ENCODE peak calls at places on chromosomes 13 and 19, in seven cellular contexts. One of them, this sample, is unnamed.

GRCh38 chr13:30037306-30037705 is 186.9 kb upstream of the UBL3 start:
- DNase-seq in cardiac muscle cell: no peak
- DNase-seq in IMR-90: no peak
- DNase-seq in SJSA1: peak; percentile 23
- DNase-seq in fibroblast of lung: no peak
- DNase-seq in CD8-positive, alpha-beta T cell: no peak
- DNase-seq in tibial artery: no peak
- DNase-seq in this sample: no peak

GRCh38 chr19:18718015-18718526 is 34.6 kb downstream of the CRTC1 start:
- DNase-seq in cardiac muscle cell: no peak
- DNase-seq in IMR-90: no peak
- DNase-seq in SJSA1: no peak
- DNase-seq in fibroblast of lung: no peak
- DNase-seq in CD8-positive, alpha-beta T cell: no peak
- DNase-seq in tibial artery: no peak
- DNase-seq in this sample: no peak

GRCh38 chr13:106533940-106534843 is 1.3 kb downstream of the EFNB2 start:
- DNase-seq in cardiac muscle cell: peak; percentile 74
- DNase-seq in IMR-90: peak; percentile 63
- DNase-seq in SJSA1: peak; percentile 72
- DNase-seq in fibroblast of lung: peak; percentile 83
- DNase-seq in CD8-positive, alpha-beta T cell: peak; percentile 27
- DNase-seq in tibial artery: peak; percentile 73
- DNase-seq in this sample: peak; percentile 18

GRCh38 chr13:32178763-32179162 is 136.4 kb downstream of the ZAR1L start:
- DNase-seq in cardiac muscle cell: no peak
- DNase-seq in IMR-90: no peak
- DNase-seq in SJSA1: no peak
- DNase-seq in fibroblast of lung: no peak
- DNase-seq in CD8-positive, alpha-beta T cell: no peak
- DNase-seq in tibial artery: no peak
- DNase-seq in this sample: no peak

GRCh38 chr19:3712663-3713531 is 4.7 kb downstream of the TJP3 start:
- DNase-seq in cardiac muscle cell: no peak
- DNase-seq in IMR-90: no peak
- DNase-seq in SJSA1: no peak
- DNase-seq in fibroblast of lung: no peak
- DNase-seq in CD8-positive, alpha-beta T cell: no peak
- DNase-seq in tibial artery: no peak
- DNase-seq in this sample: no peak

GRCh38 chr13:45196622-45197021 is 4.2 kb downstream of the KCTD4 start:
- DNase-seq in cardiac muscle cell: peak; percentile 28
- DNase-seq in IMR-90: peak; percentile 80
- DNase-seq in SJSA1: no peak
- DNase-seq in fibroblast of lung: no peak
- DNase-seq in CD8-positive, alpha-beta T cell: no peak
- DNase-seq in tibial artery: no peak
- DNase-seq in this sample: no peak

GRCh38 chr19:50838239-50838638 is 4.9 kb upstream of the KLK15 start:
- DNase-seq in cardiac muscle cell: peak; percentile 7
- DNase-seq in IMR-90: no peak
- DNase-seq in SJSA1: no peak
- DNase-seq in fibroblast of lung: no peak
- DNase-seq in CD8-positive, alpha-beta T cell: no peak
- DNase-seq in tibial artery: no peak
- DNase-seq in this sample: no peak

GRCh38 chr19:41804327-41804726 is 7.9 kb downstream of the CEACAM3 start:
- DNase-seq in cardiac muscle cell: no peak
- DNase-seq in IMR-90: no peak
- DNase-seq in SJSA1: no peak
- DNase-seq in fibroblast of lung: no peak
- DNase-seq in CD8-positive, alpha-beta T cell: no peak
- DNase-seq in tibial artery: no peak
- DNase-seq in this sample: no peak

GRCh38 chr19:13153627-13154240 is 3.5 kb downstream of the IER2 start:
- DNase-seq in cardiac muscle cell: peak; percentile 62
- DNase-seq in IMR-90: no peak
- DNase-seq in SJSA1: peak; percentile 64
- DNase-seq in fibroblast of lung: peak; percentile 51
- DNase-seq in CD8-positive, alpha-beta T cell: no peak
- DNase-seq in tibial artery: peak; percentile 75
- DNase-seq in this sample: peak; percentile 54

GRCh38 chr19:13060233-13060963 is 42.3 kb downstream of the LYL1 start:
- DNase-seq in cardiac muscle cell: peak; percentile 58
- DNase-seq in IMR-90: no peak
- DNase-seq in SJSA1: peak; percentile 74
- DNase-seq in fibroblast of lung: peak; percentile 24
- DNase-seq in CD8-positive, alpha-beta T cell: no peak
- DNase-seq in tibial artery: peak; percentile 90
- DNase-seq in this sample: no peak

GRCh38 chr13:50167224-50167947 is 152.1 kb downstream of the KCNRG start:
- DNase-seq in cardiac muscle cell: no peak
- DNase-seq in IMR-90: no peak
- DNase-seq in SJSA1: no peak
- DNase-seq in fibroblast of lung: no peak
- DNase-seq in CD8-positive, alpha-beta T cell: no peak
- DNase-seq in tibial artery: no peak
- DNase-seq in this sample: no peak

DNA sequence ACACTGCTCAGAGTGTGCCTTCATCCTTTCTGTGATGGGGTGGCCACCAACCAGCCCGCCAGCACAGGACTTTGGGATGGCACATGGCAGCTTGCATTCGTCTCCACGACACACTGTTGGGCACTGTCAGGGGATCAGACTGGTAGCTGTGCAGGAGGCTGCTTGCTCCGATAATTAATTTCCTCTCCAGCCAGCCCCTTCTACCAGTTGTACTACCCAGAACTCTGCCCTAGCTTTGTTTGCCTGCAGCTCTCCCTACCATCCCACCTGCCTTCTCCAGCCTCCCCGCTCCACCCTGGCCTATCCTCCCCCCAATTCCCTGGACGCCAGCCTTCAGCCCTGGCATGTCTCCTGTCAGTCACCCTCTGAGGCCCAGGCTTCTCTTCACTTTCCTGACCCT is 228.3 kb downstream of the TSHZ3 start:
- DNase-seq in cardiac muscle cell: no peak
- DNase-seq in IMR-90: no peak
- DNase-seq in SJSA1: no peak
- DNase-seq in fibroblast of lung: no peak
- DNase-seq in CD8-positive, alpha-beta T cell: no peak
- DNase-seq in tibial artery: no peak
- DNase-seq in this sample: no peak
- H3K27ac ChIP-seq in cardiac muscle cell: no peak overlapping the region
- H3K27ac ChIP-seq in IMR-90: no peak overlapping the region
- H3K27ac ChIP-seq in SJSA1: no peak overlapping the region
- H3K27ac ChIP-seq in fibroblast of lung: no peak overlapping the region
- H3K27ac ChIP-seq in CD8-positive, alpha-beta T cell: no peak overlapping the region
- H3K27ac ChIP-seq in tibial artery: no peak overlapping the region
- H3K27ac ChIP-seq in this sample: no peak overlapping the region

GRCh38 chr13:98510156-98510509 is 66.8 kb downstream of the STK24 start:
- DNase-seq in cardiac muscle cell: no peak
- DNase-seq in IMR-90: no peak
- DNase-seq in SJSA1: no peak
- DNase-seq in fibroblast of lung: no peak
- DNase-seq in CD8-positive, alpha-beta T cell: no peak
- DNase-seq in tibial artery: no peak
- DNase-seq in this sample: no peak

GRCh38 chr13:98506343-98507059 is 70.4 kb downstream of the STK24 start:
- DNase-seq in cardiac muscle cell: no peak
- DNase-seq in IMR-90: no peak
- DNase-seq in SJSA1: no peak
- DNase-seq in fibroblast of lung: no peak
- DNase-seq in CD8-positive, alpha-beta T cell: no peak
- DNase-seq in tibial artery: no peak
- DNase-seq in this sample: no peak

GRCh38 chr13:98507060-98507797 is 69.7 kb downstream of the STK24 start:
- DNase-seq in cardiac muscle cell: peak; percentile 77
- DNase-seq in IMR-90: no peak
- DNase-seq in SJSA1: peak; percentile 53
- DNase-seq in fibroblast of lung: peak; percentile 45
- DNase-seq in CD8-positive, alpha-beta T cell: no peak
- DNase-seq in tibial artery: no peak
- DNase-seq in this sample: no peak

GRCh38 chr13:98509271-98510155 is 67.4 kb downstream of the STK24 start:
- DNase-seq in cardiac muscle cell: peak; percentile 83
- DNase-seq in IMR-90: peak; percentile 92
- DNase-seq in SJSA1: peak; percentile 95
- DNase-seq in fibroblast of lung: peak; percentile 98
- DNase-seq in CD8-positive, alpha-beta T cell: peak; percentile 34
- DNase-seq in tibial artery: peak; percentile 81
- DNase-seq in this sample: no peak

DNA sequence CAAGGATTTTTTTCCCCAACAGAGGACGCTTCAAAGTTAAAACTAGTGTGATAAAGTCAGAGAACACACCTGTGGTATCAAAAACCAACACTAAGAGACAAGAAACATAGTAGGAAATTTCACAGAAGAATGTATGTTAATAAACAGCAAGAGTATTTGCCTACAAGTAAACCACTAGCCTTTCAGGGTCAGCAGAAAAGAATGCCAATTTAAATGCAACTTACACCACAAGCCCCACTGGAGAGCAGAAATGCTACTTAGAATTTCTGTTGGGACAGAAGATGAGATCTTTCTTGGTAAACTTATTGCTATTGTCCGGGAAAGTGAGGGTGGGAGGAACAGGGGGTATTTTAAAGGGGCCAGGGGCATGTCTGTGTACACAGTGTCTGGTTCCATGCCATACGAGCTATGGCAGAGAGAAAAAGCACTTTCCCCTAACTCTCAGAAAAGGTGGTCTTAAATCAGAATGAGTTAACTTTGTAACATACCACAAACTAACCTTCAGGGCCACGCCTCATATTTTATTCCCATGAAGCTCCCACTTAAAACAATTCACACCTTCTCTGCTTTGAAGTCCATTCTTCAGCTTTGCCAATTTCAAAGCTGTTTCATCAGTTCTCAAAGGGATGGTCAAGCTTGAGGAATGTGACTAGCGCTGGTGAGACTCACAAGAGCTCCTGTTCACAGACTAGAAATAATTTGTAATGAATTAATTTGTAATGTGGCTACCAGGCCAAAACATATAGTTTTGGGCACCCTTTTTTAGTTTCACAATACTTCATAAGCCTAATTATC is 68.4 kb downstream of the STK24 start:
- DNase-seq in cardiac muscle cell: peak; percentile 71
- DNase-seq in IMR-90: peak; percentile 79
- DNase-seq in SJSA1: peak; percentile 88
- DNase-seq in fibroblast of lung: peak; percentile 87
- DNase-seq in CD8-positive, alpha-beta T cell: no peak
- DNase-seq in tibial artery: no peak
- DNase-seq in this sample: no peak
- H3K4me1 ChIP-seq in cardiac muscle cell: peaks cover 62% of the 10 kb centered on the region
- H3K4me1 ChIP-seq in IMR-90: peaks cover 34% of the 10 kb centered on the region
- H3K4me1 ChIP-seq in SJSA1: peaks cover 47% of the 10 kb centered on the region
- H3K4me1 ChIP-seq in fibroblast of lung: peaks cover 36% of the 10 kb centered on the region
- H3K4me1 ChIP-seq in CD8-positive, alpha-beta T cell: peaks cover 42% of the 10 kb centered on the region
- H3K4me1 ChIP-seq in tibial artery: peaks cover 56% of the 10 kb centered on the region
- H3K4me1 ChIP-seq in this sample: peaks cover 63% of the 10 kb centered on the region

GRCh38 chr13:101343128-101343787 is 73.0 kb downstream of the NALCN start:
- DNase-seq in cardiac muscle cell: no peak
- DNase-seq in IMR-90: peak; percentile 18
- DNase-seq in SJSA1: no peak
- DNase-seq in fibroblast of lung: peak; percentile 6
- DNase-seq in CD8-positive, alpha-beta T cell: no peak
- DNase-seq in tibial artery: no peak
- DNase-seq in this sample: no peak
- H3K4me3 ChIP-seq in cardiac muscle cell: no peak overlapping the region
- H3K4me3 ChIP-seq in IMR-90: no peak overlapping the region
- H3K4me3 ChIP-seq in SJSA1: no peak overlapping the region
- H3K4me3 ChIP-seq in fibroblast of lung: no peak overlapping the region
- H3K4me3 ChIP-seq in CD8-positive, alpha-beta T cell: no peak overlapping the region
- H3K4me3 ChIP-seq in tibial artery: no peak overlapping the region
- H3K4me3 ChIP-seq in this sample: no peak overlapping the region

DNA sequence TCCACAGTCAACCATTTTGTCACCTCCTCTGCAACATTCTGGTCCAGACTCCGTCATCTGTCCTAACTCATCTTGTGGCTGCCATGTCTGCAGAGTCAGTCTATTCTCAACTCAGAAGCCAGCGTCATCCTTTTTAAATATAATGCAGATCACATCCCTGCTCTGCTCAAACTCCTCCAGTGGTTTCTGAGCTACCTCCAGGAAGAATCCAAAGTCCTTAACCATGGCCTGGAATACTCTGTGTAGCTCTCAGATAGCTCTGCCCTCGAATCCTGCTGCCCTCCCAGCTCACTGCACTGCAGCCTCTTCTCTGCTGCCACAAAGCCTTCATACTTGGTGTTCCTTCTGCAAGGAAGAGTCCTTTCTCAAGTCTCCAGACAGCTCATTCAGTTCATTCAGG is 190.8 kb downstream of the FOXO1 start:
- DNase-seq in cardiac muscle cell: no peak
- DNase-seq in IMR-90: no peak
- DNase-seq in SJSA1: no peak
- DNase-seq in fibroblast of lung: no peak
- DNase-seq in CD8-positive, alpha-beta T cell: no peak
- DNase-seq in tibial artery: no peak
- DNase-seq in this sample: no peak
- H3K27ac ChIP-seq in cardiac muscle cell: no peak overlapping the region
- H3K27ac ChIP-seq in IMR-90: no peak overlapping the region
- H3K27ac ChIP-seq in SJSA1: no peak overlapping the region
- H3K27ac ChIP-seq in fibroblast of lung: no peak overlapping the region
- H3K27ac ChIP-seq in CD8-positive, alpha-beta T cell: no peak overlapping the region
- H3K27ac ChIP-seq in tibial artery: peak overlapping the region; percentile 74
- H3K27ac ChIP-seq in this sample: no peak overlapping the region

GRCh38 chr13:33193428-33193974 is 92.1 kb downstream of the STARD13 start:
- DNase-seq in cardiac muscle cell: peak; percentile 49
- DNase-seq in IMR-90: no peak
- DNase-seq in SJSA1: peak; percentile 66
- DNase-seq in fibroblast of lung: no peak
- DNase-seq in CD8-positive, alpha-beta T cell: no peak
- DNase-seq in tibial artery: no peak
- DNase-seq in this sample: no peak
- H3K4me1 ChIP-seq in cardiac muscle cell: peaks cover 9% of the 10 kb centered on the region
- H3K4me1 ChIP-seq in IMR-90: peaks cover 26% of the 10 kb centered on the region
- H3K4me1 ChIP-seq in SJSA1: peaks cover 65% of the 10 kb centered on the region
- H3K4me1 ChIP-seq in fibroblast of lung: peaks cover 24% of the 10 kb centered on the region
- H3K4me1 ChIP-seq in CD8-positive, alpha-beta T cell: no peaks in the 10 kb centered on the region
- H3K4me1 ChIP-seq in tibial artery: peaks cover 28% of the 10 kb centered on the region
- H3K4me1 ChIP-seq in this sample: no peaks in the 10 kb centered on the region

This sample was measured in CD8-positive, alpha-beta memory T cell.